ENCODE peak calls at places on chromosomes 7 and 10, in four cellular contexts. Y, H, O and F are unnamed samples.

GRCh38 chr7:106868364-106868763 is 3.3 kb downstream of the PIK3CG start:
- DNase-seq in H (no peak), Y (no peak), O (no peak), F (no peak)

GRCh38 chr10:93995598-93996271 is 2.0 kb downstream of the PLCE1 start:
- DNase-seq in H (no peak), O (no peak), Y (peak; percentile 64), F (no peak)

GRCh38 chr7:66939325-66939724 is 18.3 kb downstream of the TMEM248 start:
- DNase-seq in H (no peak), O (no peak), Y (no peak), F (no peak)

GRCh38 chr10:132551093-132551807 is 13.7 kb downstream of the INPP5A start:
- DNase-seq in Y (no peak), H (peak; percentile 15), O (no peak), F (no peak)

GRCh38 chr10:117373848-117374505 is 1.3 kb downstream of the PDZD8 start:
- DNase-seq in H (peak; percentile 56), Y (peak; percentile 57), O (peak; percentile 78), F (no peak)

GRCh38 chr10:33237736-33238624 is 96.5 kb downstream of the NRP1 start:
- DNase-seq in O (no peak), H (no peak), Y (peak; percentile 95), F (peak; percentile 77)

GRCh38 chr10:74730246-74730645 is 96.2 kb upstream of the KAT6B start:
- DNase-seq in O (no peak), Y (no peak), H (no peak), F (no peak)

GRCh38 chr10:71863203-71863602 is 12.2 kb upstream of the PSAP start:
- DNase-seq in Y (peak; percentile 40), H (no peak), O (no peak), F (no peak)

GRCh38 chr10:13987472-13987871 is 343.3 kb downstream of the FRMD4A start:
- DNase-seq in H (no peak), O (no peak), Y (peak; percentile 71), F (no peak)

GRCh38 chr10:13401142-13401541 is 53.0 kb upstream of the SEPHS1 start:
- DNase-seq in O (no peak), H (no peak), Y (no peak), F (no peak)

GRCh38 chr10:9613338-9613737 is 1404.3 kb upstream of the CELF2 start:
- DNase-seq in Y (no peak), H (no peak), O (no peak), F (no peak)

GRCh38 chr7:129388353-129389098 is 45.7 kb upstream of the STRIP2 start:
- DNase-seq in H (no peak), Y (no peak), O (no peak), F (no peak)

GRCh38 chr7:11701829-11702560 is 130.0 kb downstream of the THSD7A start:
- DNase-seq in Y (no peak), O (no peak), H (no peak), F (no peak)

GRCh38 chr10:129727495-129727894 is 236.6 kb downstream of the EBF3 start:
- DNase-seq in H (no peak), Y (no peak), O (no peak), F (no peak)

GRCh38 chr10:31961675-31962074 is 33.0 kb upstream of the ARHGAP12 start:
- DNase-seq in Y (peak; percentile 96), H (no peak), O (no peak), F (no peak)

GRCh38 chr10:70296406-70296899 is 12.6 kb upstream of the NPFFR1 start:
- DNase-seq in Y (peak; percentile 73), H (peak; percentile 92), O (peak; percentile 86), F (peak; percentile 85)

GRCh38 chr7:107045980-107046379 is 1.5 kb downstream of the PRKAR2B start:
- DNase-seq in O (no peak), Y (no peak), H (no peak), F (no peak)

GRCh38 chr10:78649429-78649828 is 419.3 kb upstream of the ZMIZ1 start:
- DNase-seq in H (no peak), Y (no peak), O (no peak), F (no peak)
- H3K4me1 ChIP-seq in H (no peaks in the 10 kb centered on the region), Y (no peaks in the 10 kb centered on the region), O (no peaks in the 10 kb centered on the region), F (no peaks in the 10 kb centered on the region)

GRCh38 chr7:37110641-37111421 is 337.8 kb downstream of the ELMO1 start:
- DNase-seq in H (no peak), Y (no peak), O (no peak), F (no peak)

GRCh38 chr7:37109016-37109415 is 339.6 kb downstream of the ELMO1 start:
- DNase-seq in O (no peak), Y (no peak), H (no peak), F (no peak)

GRCh38 chr7:37111459-37111858 is 337.2 kb downstream of the ELMO1 start:
- DNase-seq in Y (no peak), H (no peak), O (no peak), F (no peak)

GRCh38 chr7:37108615-37109014 is 340.0 kb downstream of the ELMO1 start:
- DNase-seq in H (no peak), O (no peak), Y (peak; percentile 5), F (no peak)

GRCh38 chr7:37109853-37110252 is 338.8 kb downstream of the ELMO1 start:
- DNase-seq in H (no peak), Y (no peak), O (no peak), F (no peak)
- TF ChIP-seq CTCF in H (no peak), Y (no peak), O (no peak), F (no peak)

GRCh38 chr7:3380034-3380433 is 79.0 kb downstream of the SDK1 start:
- DNase-seq in H (no peak), O (no peak), Y (no peak), F (no peak)

GRCh38 chr7:3378390-3379120 is 77.5 kb downstream of the SDK1 start:
- DNase-seq in Y (no peak), H (no peak), O (no peak), F (no peak)

DNA sequence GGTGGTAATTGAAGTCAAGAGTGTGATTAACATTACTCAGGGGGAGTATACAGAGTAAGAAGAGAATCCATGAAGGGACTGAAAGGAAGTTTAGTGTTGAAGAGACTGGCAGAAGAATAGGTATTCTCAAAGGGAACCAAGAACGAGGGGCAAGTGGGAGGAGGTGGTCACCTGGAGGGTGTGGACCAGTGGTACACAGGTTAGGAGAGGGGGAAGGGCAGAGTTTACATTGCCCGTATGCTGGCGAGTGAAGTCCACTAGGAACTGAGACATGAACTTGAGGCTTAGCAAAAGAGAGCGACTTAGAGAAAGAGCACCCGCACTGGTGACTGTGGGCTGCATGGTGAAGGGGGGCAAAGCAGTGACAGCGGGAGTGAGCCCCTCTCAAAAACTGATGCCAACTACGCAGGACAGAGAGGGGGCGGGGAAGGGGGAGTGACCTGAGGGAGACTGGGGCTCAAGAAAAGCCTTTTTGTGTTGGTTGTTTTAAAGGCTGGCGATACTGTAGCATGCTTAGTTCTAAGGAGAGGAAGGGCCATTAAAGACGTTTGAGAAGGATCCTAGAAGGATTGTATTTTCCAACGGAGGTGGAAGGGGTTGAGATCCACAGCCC is 80.1 kb downstream of the SDK1 start:
- DNase-seq in O (no peak), H (no peak), Y (no peak), F (no peak)
- H3K4me1 ChIP-seq in O (no peaks in the 10 kb centered on the region), H (no peaks in the 10 kb centered on the region), Y (no peaks in the 10 kb centered on the region), F (no peaks in the 10 kb centered on the region)

GRCh38 chr7:24356758-24357386 is 72.9 kb downstream of the NPY start:
- DNase-seq in H (no peak), O (no peak), Y (no peak), F (no peak)
- TF ChIP-seq CTCF in H (no peak), O (no peak), Y (no peak), F (no peak)

GRCh38 chr10:44177610-44178009 is 207.3 kb downstream of the CXCL12 start:
- DNase-seq in H (no peak), Y (no peak), O (no peak), F (no peak)
- H3K4me1 ChIP-seq in H (no peaks in the 10 kb centered on the region), Y (no peaks in the 10 kb centered on the region), O (no peaks in the 10 kb centered on the region), F (no peaks in the 10 kb centered on the region)

GRCh38 chr10:84846646-84847045 is 518.3 kb downstream of the CCSER2 start:
- DNase-seq in H (no peak), O (no peak), Y (no peak), F (no peak)

GRCh38 chr10:84842593-84842992 is 514.2 kb downstream of the CCSER2 start:
- DNase-seq in H (no peak), O (no peak), Y (no peak), F (no peak)

GRCh38 chr10:84850826-84851225 is 522.4 kb downstream of the CCSER2 start:
- DNase-seq in H (no peak), O (no peak), Y (no peak), F (no peak)

GRCh38 chr10:84848967-84849366 is 520.6 kb downstream of the CCSER2 start:
- DNase-seq in H (no peak), O (no peak), Y (no peak), F (no peak)

GRCh38 chr10:84845628-84846261 is 517.4 kb downstream of the CCSER2 start:
- DNase-seq in O (no peak), H (no peak), Y (no peak), F (no peak)
- TF ChIP-seq CTCF in O (peak; percentile 34), H (no peak), Y (peak; percentile 14), F (no peak)

GRCh38 chr10:19889279-19889678 is 73.0 kb downstream of the PLXDC2 start:
- DNase-seq in O (no peak), Y (peak; percentile 51), H (no peak), F (no peak)
- H3K4me1 ChIP-seq in O (peaks cover 19% of the 10 kb centered on the region), Y (peaks cover 14% of the 10 kb centered on the region), H (peaks cover 3% of the 10 kb centered on the region), F (no peaks in the 10 kb centered on the region)

GRCh38 chr10:110137142-110137545 is 70.3 kb upstream of the MXI1 start:
- DNase-seq in H (no peak), O (no peak), Y (peak; percentile 61), F (no peak)
- TF ChIP-seq CTCF in H (peak; percentile 41), O (peak; percentile 81), Y (peak; percentile 60), F (peak; percentile 82)

DNA sequence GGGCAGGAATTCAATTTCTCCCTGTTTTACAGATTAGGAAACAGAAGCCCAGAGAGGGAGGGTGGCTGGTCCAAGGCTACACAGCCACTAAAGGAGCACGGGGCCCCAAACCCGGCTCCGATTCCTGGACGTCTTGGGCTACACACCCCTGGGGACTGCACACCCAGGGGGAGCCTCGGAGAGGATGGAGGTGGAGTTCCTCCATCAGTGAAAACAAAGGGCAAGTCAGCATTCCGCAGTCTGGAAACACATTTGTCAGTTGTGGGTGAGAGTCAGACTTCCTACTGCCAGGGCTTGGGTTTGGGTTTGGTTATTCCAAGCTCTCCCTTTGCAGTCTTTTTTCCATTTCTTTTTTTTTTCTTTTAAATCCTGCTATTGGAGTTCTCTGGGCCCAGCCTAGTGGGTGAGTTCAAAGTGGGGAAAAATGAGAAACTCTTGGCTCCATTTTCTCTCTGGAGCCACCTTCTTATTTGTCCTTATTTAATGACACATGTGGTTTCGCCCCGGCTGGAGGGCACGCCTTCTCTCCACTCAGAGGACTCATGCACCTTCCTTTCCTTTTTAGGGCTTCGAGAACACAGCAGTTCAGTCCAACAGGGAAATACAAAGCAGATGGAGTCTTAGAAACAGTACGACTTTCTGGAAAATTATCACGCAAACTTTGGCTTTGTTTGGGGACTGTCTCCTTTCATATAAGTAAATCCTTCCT is 59.8 kb upstream of the AQP1 start:
- DNase-seq in H (no peak), O (no peak), Y (no peak), F (no peak)
- H3K4me1 ChIP-seq in H (no peaks in the 10 kb centered on the region), O (peaks cover 20% of the 10 kb centered on the region), Y (peaks cover 1% of the 10 kb centered on the region), F (peaks cover under 1% of the 10 kb centered on the region)